ENCODE peak calls at places on chromosomes 4 and X, in nine cellular contexts. C, W, Q, U, H, Y, Z, A and L are unnamed samples.

GRCh38 chrX:63275127-63275526 is 76.0 kb downstream of the SPIN4 start:
- DNase-seq in C (peak; percentile 25), W (no peak), Q (peak; percentile 1), U (no peak), H (no peak), Y (peak; percentile 80), Z (peak; percentile 23), A (no peak), L (no peak)

GRCh38 chr4:144687466-144687865 is 41.5 kb downstream of the HHIP start:
- DNase-seq in C (peak; percentile 28), W (no peak), Q (no peak), U (no peak), H (no peak), Y (no peak), Z (no peak), A (no peak), L (no peak)

GRCh38 chr4:145734576-145735329 is 54.8 kb downstream of the C4orf51 start:
- DNase-seq in C (peak; percentile 97), W (no peak), Q (no peak), U (no peak), H (no peak), Y (peak; percentile 71), Z (peak; percentile 98), A (peak; percentile 82), L (peak; percentile 97)

GRCh38 chrX:29231800-29232199 is 644.6 kb downstream of the IL1RAPL1 start:
- DNase-seq in C (peak; percentile 8), W (no peak), Q (no peak), U (peak; percentile 26), H (no peak), Y (no peak), Z (no peak), A (no peak), L (no peak)

GRCh38 chr4:184250795-184251679 is 33.4 kb upstream of the ENPP6 start:
- DNase-seq in C (peak; percentile 61), W (no peak), Q (no peak), U (peak; percentile 86), H (no peak), Y (no peak), Z (peak; percentile 56), A (peak; percentile 41), L (no peak)

GRCh38 chr4:16860506-16860905 is 37.9 kb downstream of the LDB2 start:
- DNase-seq in C (peak; percentile 93), W (no peak), Q (no peak), U (no peak), H (no peak), Y (no peak), Z (peak; percentile 93), A (peak; percentile 72), L (no peak)

GRCh38 chr4:37245391-37245954 is 930 bp downstream of the NWD2 start:
- DNase-seq in C (no peak), W (no peak), Q (no peak), U (no peak), H (no peak), Y (peak; percentile 66), Z (no peak), A (no peak), L (no peak)

GRCh38 chr4:71694946-71695345 is 88.9 kb downstream of the GC start:
- DNase-seq in C (no peak), W (no peak), Q (no peak), U (no peak), H (no peak), Y (no peak), Z (peak; percentile 65), A (no peak), L (no peak)

GRCh38 chr4:146186556-146186955 is 11.0 kb downstream of the LSM6 start:
- DNase-seq in C (no peak), W (no peak), Q (no peak), U (no peak), H (no peak), Y (no peak), Z (no peak), A (no peak), L (no peak)

GRCh38 chr4:155667538-155668511 is 1.2 kb downstream of the GUCY1A1 start:
- DNase-seq in C (peak; percentile 20), W (no peak), Q (peak; percentile 21), U (peak; percentile 70), H (no peak), Y (peak; percentile 76), Z (peak; percentile 20), A (peak; percentile 26), L (no peak)

GRCh38 chr4:40662962-40663604 is 33.4 kb upstream of the RBM47 start:
- DNase-seq in C (peak; percentile 89), W (no peak), Q (no peak), U (no peak), H (no peak), Y (no peak), Z (peak; percentile 64), A (peak; percentile 57), L (no peak)

GRCh38 chrX:31590581-31591113 is 518.8 kb upstream of the FTHL17 start:
- DNase-seq in C (peak; percentile 52), W (no peak), Q (no peak), U (no peak), H (no peak), Y (no peak), Z (peak; percentile 59), A (peak; percentile 56), L (no peak)

GRCh38 chr4:173424899-173425805 is 26.2 kb upstream of the SCRG1 start:
- DNase-seq in C (peak; percentile 94), W (no peak), Q (no peak), U (no peak), H (no peak), Y (no peak), Z (peak; percentile 77), A (peak; percentile 75), L (no peak)

GRCh38 chr4:5773271-5773555 is 62.2 kb downstream of the EVC start:
- DNase-seq in C (peak; percentile 83), W (no peak), Q (no peak), U (no peak), H (peak; percentile 54), Y (peak; percentile 56), Z (no peak), A (no peak), L (peak; percentile 90)

GRCh38 chr4:179634862-179635261 is 2192.6 kb upstream of the AGA start:
- DNase-seq in C (no peak), W (no peak), Q (no peak), U (peak; percentile 69), H (no peak), Y (no peak), Z (no peak), A (no peak), L (no peak)

GRCh38 chr4:94714360-94714759 is 43.4 kb upstream of the BMPR1B start:
- DNase-seq in C (peak; percentile 22), W (no peak), Q (no peak), U (no peak), H (no peak), Y (no peak), Z (no peak), A (peak; percentile 28), L (no peak)

GRCh38 chr4:76589872-76590846 is 155.1 kb downstream of the SHROOM3 start:
- DNase-seq in C (peak; percentile 60), W (no peak), Q (no peak), U (no peak), H (no peak), Y (peak; percentile 94), Z (peak; percentile 96), A (peak; percentile 84), L (no peak)

GRCh38 chr4:144509088-144509854 is 136.7 kb upstream of the HHIP start:
- DNase-seq in C (peak; percentile 6), W (no peak), Q (no peak), U (no peak), H (no peak), Y (no peak), Z (no peak), A (no peak), L (no peak)

GRCh38 chrX:20729421-20729820 is 462.7 kb upstream of the RPS6KA3 start:
- DNase-seq in C (peak; percentile 41), W (no peak), Q (no peak), U (no peak), H (no peak), Y (no peak), Z (no peak), A (no peak), L (no peak)

GRCh38 chr4:3784469-3785291 is 18.5 kb downstream of the ADRA2C start:
- DNase-seq in C (no peak), W (no peak), Q (no peak), U (no peak), H (no peak), Y (no peak), Z (no peak), A (no peak), L (no peak)

GRCh38 chr4:16159321-16159720 is 67.0 kb downstream of the TAPT1 start:
- DNase-seq in C (no peak), W (no peak), Q (no peak), U (no peak), H (no peak), Y (no peak), Z (no peak), A (no peak), L (no peak)

GRCh38 chrX:70477734-70478075 is 33.1 kb downstream of the DLG3 start:
- DNase-seq in C (no peak), W (no peak), Q (no peak), U (no peak), H (no peak), Y (no peak), Z (no peak), A (no peak), L (no peak)

GRCh38 chr4:1604706-1605205 is 79.4 kb downstream of the FAM53A start:
- DNase-seq in C (no peak), W (peak; percentile 37), Q (peak; percentile 46), U (no peak), H (no peak), Y (no peak), Z (no peak), A (no peak), L (peak; percentile 61)

GRCh38 chrX:96909291-96909690 is 25.6 kb downstream of the RPA4 start:
- DNase-seq in C (peak; percentile 67), W (no peak), Q (no peak), U (no peak), H (no peak), Y (no peak), Z (no peak), A (no peak), L (no peak)

GRCh38 chrX:100368167-100368566 is 41.9 kb downstream of the PCDH19 start:
- DNase-seq in C (peak; percentile 6), W (no peak), Q (peak; percentile 3), U (peak; percentile 38), H (no peak), Y (peak; percentile 70), Z (no peak), A (no peak), L (no peak)

GRCh38 chr4:151950993-151951726 is 190.4 kb upstream of the GATB start:
- DNase-seq in C (peak; percentile 60), W (no peak), Q (no peak), U (no peak), H (no peak), Y (no peak), Z (no peak), A (no peak), L (no peak)

GRCh38 chrX:115344885-115345653 is 55.6 kb downstream of the LUZP4 start:
- DNase-seq in C (peak; percentile 95), W (no peak), Q (no peak), U (peak; percentile 53), H (peak; percentile 85), Y (peak; percentile 83), Z (peak; percentile 91), A (peak; percentile 90), L (peak; percentile 78)

GRCh38 chr4:92304073-92304472 is 307 bp downstream of the GRID2 start:
- DNase-seq in C (no peak), W (no peak), Q (no peak), U (no peak), H (no peak), Y (no peak), Z (no peak), A (no peak), L (no peak)

GRCh38 chrX:96455078-96455477 is 229.6 kb upstream of the DIAPH2 start:
- DNase-seq in C (no peak), W (no peak), Q (no peak), U (peak; percentile 4), H (no peak), Y (no peak), Z (no peak), A (no peak), L (no peak)

GRCh38 chr4:110164856-110165255 is 33.6 kb downstream of the ELOVL6 start:
- DNase-seq in C (no peak), W (peak; percentile 6), Q (no peak), U (no peak), H (no peak), Y (no peak), Z (no peak), A (no peak), L (no peak)

GRCh38 chrX:41828821-41829220 is 94.5 kb downstream of the CASK start:
- DNase-seq in C (peak; percentile 5), W (no peak), Q (no peak), U (no peak), H (no peak), Y (no peak), Z (no peak), A (peak; percentile 13), L (no peak)